ENCODE peak calls at places on chromosomes 2 and 18, in seven cellular contexts. One of them, this sample, is unnamed.

GRCh38 chr18:11995445-11996189 is 14.3 kb downstream of the IMPA2 start:
- DNase-seq in H54: peak
- DNase-seq in heart left ventricle: peak
- DNase-seq in ovary: peak
- DNase-seq in A549: peak
- DNase-seq in sigmoid colon: peak
- DNase-seq in stomach: peak
- DNase-seq in this sample: peak

GRCh38 chr2:30335981-30336538 is 104.7 kb downstream of the LBH start:
- DNase-seq in A549: no peak
- DNase-seq in H54: no peak
- DNase-seq in heart left ventricle: no peak
- DNase-seq in stomach: no peak
- DNase-seq in sigmoid colon: no peak
- DNase-seq in ovary: no peak
- DNase-seq in this sample: no peak

GRCh38 chr2:181627545-181627944 is 29.4 kb downstream of the CERKL start:
- DNase-seq in ovary: no peak
- DNase-seq in sigmoid colon: no peak
- DNase-seq in H54: no peak
- DNase-seq in heart left ventricle: no peak
- DNase-seq in stomach: no peak
- DNase-seq in A549: no peak
- DNase-seq in this sample: no peak

GRCh38 chr2:233980955-233981555 is 63.9 kb downstream of the TRPM8 start:
- DNase-seq in sigmoid colon: no peak
- DNase-seq in stomach: no peak
- DNase-seq in heart left ventricle: no peak
- DNase-seq in ovary: no peak
- DNase-seq in A549: no peak
- DNase-seq in H54: no peak
- DNase-seq in this sample: no peak

GRCh38 chr2:48278590-48278989 is 251.4 kb upstream of the STON1 start:
- DNase-seq in sigmoid colon: no peak
- DNase-seq in H54: no peak
- DNase-seq in heart left ventricle: no peak
- DNase-seq in A549: no peak
- DNase-seq in ovary: no peak
- DNase-seq in stomach: no peak
- DNase-seq in this sample: no peak

GRCh38 chr2:197628043-197628500 is 47.3 kb downstream of the RFTN2 start:
- DNase-seq in H54: peak
- DNase-seq in ovary: no peak
- DNase-seq in A549: no peak
- DNase-seq in sigmoid colon: peak
- DNase-seq in stomach: no peak
- DNase-seq in heart left ventricle: no peak
- DNase-seq in this sample: no peak

GRCh38 chr18:14978962-14979535 is 231.1 kb downstream of the ANKRD30B start:
- DNase-seq in H54: peak
- DNase-seq in heart left ventricle: no peak
- DNase-seq in sigmoid colon: no peak
- DNase-seq in stomach: no peak
- DNase-seq in ovary: no peak
- DNase-seq in A549: peak
- DNase-seq in this sample: no peak

GRCh38 chr18:52118684-52119083 is 221.3 kb upstream of the DCC start:
- DNase-seq in sigmoid colon: no peak
- DNase-seq in A549: no peak
- DNase-seq in heart left ventricle: no peak
- DNase-seq in stomach: no peak
- DNase-seq in H54: no peak
- DNase-seq in ovary: no peak
- DNase-seq in this sample: no peak

GRCh38 chr2:40178971-40179370 is 272.9 kb downstream of the SLC8A1 start:
- DNase-seq in heart left ventricle: no peak
- DNase-seq in ovary: no peak
- DNase-seq in sigmoid colon: no peak
- DNase-seq in A549: no peak
- DNase-seq in stomach: no peak
- DNase-seq in H54: no peak
- DNase-seq in this sample: no peak

GRCh38 chr2:19102696-19103403 is 255.6 kb downstream of the OSR1 start:
- DNase-seq in A549: no peak
- DNase-seq in H54: no peak
- DNase-seq in stomach: no peak
- DNase-seq in ovary: no peak
- DNase-seq in heart left ventricle: no peak
- DNase-seq in sigmoid colon: no peak
- DNase-seq in this sample: no peak

GRCh38 chr2:205644018-205644417 is 38.3 kb upstream of the NRP2 start:
- DNase-seq in sigmoid colon: no peak
- DNase-seq in ovary: no peak
- DNase-seq in heart left ventricle: no peak
- DNase-seq in H54: no peak
- DNase-seq in A549: no peak
- DNase-seq in stomach: no peak
- DNase-seq in this sample: no peak

GRCh38 chr2:17851731-17852585 is 26.5 kb upstream of the KCNS3 start:
- DNase-seq in sigmoid colon: peak
- DNase-seq in ovary: no peak
- DNase-seq in H54: peak
- DNase-seq in A549: peak
- DNase-seq in stomach: peak
- DNase-seq in heart left ventricle: peak
- DNase-seq in this sample: no peak

GRCh38 chr2:29878898-29879297 is 42.5 kb downstream of the ALK start:
- DNase-seq in stomach: no peak
- DNase-seq in sigmoid colon: no peak
- DNase-seq in H54: no peak
- DNase-seq in A549: peak
- DNase-seq in ovary: no peak
- DNase-seq in heart left ventricle: no peak
- DNase-seq in this sample: no peak

GRCh38 chr2:185738679-185739472 is at the start of gene FSIP2:
- DNase-seq in sigmoid colon: peak
- DNase-seq in ovary: peak
- DNase-seq in A549: no peak
- DNase-seq in stomach: peak
- DNase-seq in heart left ventricle: peak
- DNase-seq in H54: no peak
- DNase-seq in this sample: no peak

GRCh38 chr18:76351961-76352581 is 143.0 kb downstream of the ZNF516 start:
- DNase-seq in ovary: peak
- DNase-seq in A549: peak
- DNase-seq in sigmoid colon: peak
- DNase-seq in H54: no peak
- DNase-seq in heart left ventricle: no peak
- DNase-seq in stomach: no peak
- DNase-seq in this sample: peak

GRCh38 chr18:44238449-44238848 is 442.2 kb upstream of the SETBP1 start:
- DNase-seq in sigmoid colon: no peak
- DNase-seq in ovary: no peak
- DNase-seq in stomach: no peak
- DNase-seq in H54: no peak
- DNase-seq in A549: no peak
- DNase-seq in heart left ventricle: no peak
- DNase-seq in this sample: no peak

GRCh38 chr2:176445831-176446433 is 176.7 kb downstream of the MTX2 start:
- DNase-seq in sigmoid colon: no peak
- DNase-seq in heart left ventricle: no peak
- DNase-seq in stomach: no peak
- DNase-seq in A549: peak
- DNase-seq in ovary: no peak
- DNase-seq in H54: peak
- DNase-seq in this sample: no peak

GRCh38 chr2:154402138-154402714 is 296.3 kb upstream of the KCNJ3 start:
- DNase-seq in stomach: no peak
- DNase-seq in sigmoid colon: no peak
- DNase-seq in heart left ventricle: no peak
- DNase-seq in A549: peak
- DNase-seq in ovary: no peak
- DNase-seq in H54: peak
- DNase-seq in this sample: no peak

GRCh38 chr2:200452377-200452776 is 57.5 kb downstream of the KCTD18 start:
- DNase-seq in A549: no peak
- DNase-seq in stomach: no peak
- DNase-seq in sigmoid colon: no peak
- DNase-seq in H54: no peak
- DNase-seq in ovary: no peak
- DNase-seq in heart left ventricle: no peak
- DNase-seq in this sample: no peak

GRCh38 chr18:23231340-23232021 is 96.2 kb downstream of the CABLES1 start:
- DNase-seq in sigmoid colon: peak
- DNase-seq in heart left ventricle: peak
- DNase-seq in ovary: no peak
- DNase-seq in stomach: peak
- DNase-seq in A549: no peak
- DNase-seq in H54: no peak
- DNase-seq in this sample: peak

GRCh38 chr2:118670281-118670680 is 177.2 kb downstream of the EN1 start:
- DNase-seq in H54: no peak
- DNase-seq in ovary: no peak
- DNase-seq in A549: no peak
- DNase-seq in heart left ventricle: no peak
- DNase-seq in sigmoid colon: no peak
- DNase-seq in stomach: no peak
- DNase-seq in this sample: no peak

GRCh38 chr2:161077367-161078210 is 82.6 kb upstream of the TANK start:
- DNase-seq in H54: no peak
- DNase-seq in ovary: no peak
- DNase-seq in heart left ventricle: peak
- DNase-seq in sigmoid colon: no peak
- DNase-seq in A549: no peak
- DNase-seq in stomach: no peak
- DNase-seq in this sample: peak

GRCh38 chr2:27214936-27215335 is 2.2 kb upstream of the CAD start:
- DNase-seq in sigmoid colon: peak
- DNase-seq in H54: no peak
- DNase-seq in ovary: no peak
- DNase-seq in stomach: no peak
- DNase-seq in A549: no peak
- DNase-seq in heart left ventricle: no peak
- DNase-seq in this sample: no peak

GRCh38 chr2:27218614-27219013 is 1.4 kb downstream of the CAD start:
- DNase-seq in A549: no peak
- DNase-seq in stomach: no peak
- DNase-seq in ovary: no peak
- DNase-seq in heart left ventricle: no peak
- DNase-seq in H54: no peak
- DNase-seq in sigmoid colon: peak
- DNase-seq in this sample: no peak

GRCh38 chr2:27220091-27220490 is 2.9 kb downstream of the CAD start:
- DNase-seq in sigmoid colon: no peak
- DNase-seq in heart left ventricle: peak
- DNase-seq in stomach: no peak
- DNase-seq in H54: no peak
- DNase-seq in ovary: no peak
- DNase-seq in A549: no peak
- DNase-seq in this sample: no peak

GRCh38 chr2:27216416-27217137 is 592 bp upstream of the CAD start:
- DNase-seq in sigmoid colon: peak
- DNase-seq in heart left ventricle: peak
- DNase-seq in H54: no peak
- DNase-seq in stomach: no peak
- DNase-seq in ovary: no peak
- DNase-seq in A549: no peak
- DNase-seq in this sample: no peak

GRCh38 chr2:27217173-27218121 is at the start of gene CAD:
- DNase-seq in A549: peak
- DNase-seq in sigmoid colon: peak
- DNase-seq in heart left ventricle: peak
- DNase-seq in stomach: peak
- DNase-seq in ovary: peak
- DNase-seq in H54: peak
- DNase-seq in this sample: peak
- TF ChIP-seq POLR2A in A549: peak
- TF ChIP-seq POLR2A in sigmoid colon: no peak
- TF ChIP-seq POLR2A in heart left ventricle: peak
- TF ChIP-seq POLR2A in stomach: no peak
- TF ChIP-seq POLR2A in ovary: no peak
- TF ChIP-seq POLR2A in H54: peak
- TF ChIP-seq POLR2A in this sample: no peak

GRCh38 chr2:229921892-229922448 is at the start of gene TRIP12:
- DNase-seq in stomach: peak
- DNase-seq in heart left ventricle: peak
- DNase-seq in sigmoid colon: peak
- DNase-seq in ovary: peak
- DNase-seq in A549: peak
- DNase-seq in H54: peak
- DNase-seq in this sample: peak
- TF ChIP-seq POLR2A in stomach: no peak
- TF ChIP-seq POLR2A in heart left ventricle: no peak
- TF ChIP-seq POLR2A in sigmoid colon: peak
- TF ChIP-seq POLR2A in ovary: peak
- TF ChIP-seq POLR2A in A549: peak
- TF ChIP-seq POLR2A in H54: peak
- TF ChIP-seq POLR2A in this sample: peak

DNA sequence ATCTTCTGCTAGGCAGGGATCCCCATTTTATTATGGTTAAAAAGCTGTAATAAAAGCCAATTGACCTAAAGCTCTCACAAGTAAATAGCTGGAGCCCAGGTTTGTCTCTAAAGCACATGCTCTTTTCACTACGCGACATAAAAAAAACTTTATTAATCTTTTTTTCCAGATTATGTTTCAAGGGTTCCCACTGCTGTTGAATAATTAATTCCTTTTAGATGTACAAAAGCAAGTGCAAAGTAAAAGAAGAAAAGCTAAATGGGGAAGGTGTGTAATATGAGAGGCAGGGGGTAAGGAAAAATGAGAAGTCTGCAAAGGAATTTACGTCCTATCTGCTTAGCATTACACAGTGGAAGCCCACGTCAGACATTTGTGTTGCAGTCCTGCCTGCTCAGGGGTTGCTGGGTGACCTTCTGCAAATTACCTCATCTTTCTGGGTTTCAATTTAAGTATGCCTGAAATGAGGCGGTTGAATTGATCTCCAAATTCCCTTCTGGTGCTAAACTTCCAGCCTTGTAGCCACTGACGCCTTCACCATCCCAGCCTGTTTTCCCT is 768 bp upstream of the NABP1 start:
- DNase-seq in ovary: no peak
- DNase-seq in heart left ventricle: peak
- DNase-seq in stomach: peak
- DNase-seq in sigmoid colon: peak
- DNase-seq in H54: no peak
- DNase-seq in A549: peak
- DNase-seq in this sample: no peak
- TF ChIP-seq POLR2A in ovary: no peak
- TF ChIP-seq POLR2A in heart left ventricle: no peak
- TF ChIP-seq POLR2A in stomach: no peak
- TF ChIP-seq POLR2A in sigmoid colon: no peak
- TF ChIP-seq POLR2A in H54: no peak
- TF ChIP-seq POLR2A in A549: no peak
- TF ChIP-seq POLR2A in this sample: no peak

DNA sequence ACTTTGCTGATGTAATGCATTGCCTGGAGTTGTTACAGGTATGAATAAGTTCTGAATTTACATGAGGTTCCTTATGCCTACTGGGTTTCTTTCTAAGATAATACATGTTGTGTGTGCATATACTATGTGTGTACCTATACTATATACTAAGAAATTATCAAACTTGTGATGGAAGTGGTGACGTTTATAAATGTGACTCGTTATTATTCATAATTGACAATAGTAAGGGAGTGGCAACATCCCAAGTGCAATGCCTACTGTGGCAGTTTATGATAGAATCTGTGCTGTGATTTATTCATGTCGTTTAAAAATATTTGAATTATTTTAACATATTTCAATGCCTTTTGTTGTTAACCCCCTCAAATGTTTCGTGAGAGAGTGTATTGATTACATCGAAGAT is 29.9 kb downstream of the MYOM1 start:
- DNase-seq in H54: no peak
- DNase-seq in sigmoid colon: no peak
- DNase-seq in ovary: no peak
- DNase-seq in heart left ventricle: no peak
- DNase-seq in stomach: no peak
- DNase-seq in A549: no peak
- DNase-seq in this sample: no peak
- TF ChIP-seq POLR2A in H54: no peak
- TF ChIP-seq POLR2A in sigmoid colon: no peak
- TF ChIP-seq POLR2A in ovary: no peak
- TF ChIP-seq POLR2A in heart left ventricle: no peak
- TF ChIP-seq POLR2A in stomach: no peak
- TF ChIP-seq POLR2A in A549: no peak
- TF ChIP-seq POLR2A in this sample: no peak

This sample was measured in Peyer's patch.